ENCODE peak calls at places on chromosomes 2 and 18, in eight cellular contexts. U is psoas muscle, G is astrocyte of the spinal cord, P is colonic mucosa, H is tibial artery, Q is left ventricle myocardium inferior, Z is cardiac fibroblast, K is heart right ventricle. J is an unnamed sample.

GRCh38 chr2:73836141-73836943 is 7.6 kb downstream of the STAMBP start:
- DNase-seq in U (no peak), G (no peak), P (no peak), H (no peak), Q (peak), Z (no peak), K (peak), J (no peak)

GRCh38 chr18:183769-184168 is 25.4 kb downstream of the USP14 start:
- DNase-seq in U (no peak), G (peak), P (no peak), H (no peak), Q (no peak), Z (peak), K (no peak), J (no peak)

GRCh38 chr2:181456660-181457120 is 496 bp upstream of the ITGA4 start:
- DNase-seq in U (peak), G (no peak), P (peak), H (peak), Q (peak), Z (peak), K (peak), J (no peak)

GRCh38 chr2:42128731-42129486 is 40.2 kb upstream of the EML4 start:
- DNase-seq in U (no peak), G (peak), P (peak), H (no peak), Q (no peak), Z (peak), K (no peak), J (peak)

GRCh38 chr2:9398881-9399805 is 24.2 kb downstream of the ITGB1BP1 start:
- DNase-seq in U (no peak), G (no peak), P (no peak), H (peak), Q (no peak), Z (no peak), K (no peak), J (no peak)

GRCh38 chr18:10785798-10786197 is 260.0 kb downstream of the NAPG start:
- DNase-seq in U (no peak), G (no peak), P (no peak), H (no peak), Q (no peak), Z (no peak), K (no peak), J (no peak)

GRCh38 chr2:182767578-182767977 is 51.5 kb downstream of the DNAJC10 start:
- DNase-seq in U (no peak), G (peak), P (no peak), H (no peak), Q (no peak), Z (peak), K (no peak), J (no peak)

GRCh38 chr2:101991731-101992145 is at the start of gene IL1R2:
- DNase-seq in U (no peak), G (no peak), P (peak), H (peak), Q (peak), Z (no peak), K (no peak), J (no peak)

GRCh38 chr2:176494949-176495353 is 225.7 kb downstream of the MTX2 start:
- DNase-seq in U (peak), G (no peak), P (no peak), H (peak), Q (peak), Z (peak), K (peak), J (no peak)

GRCh38 chr18:25275414-25276001 is 76.5 kb downstream of the ZNF521 start:
- DNase-seq in U (no peak), G (no peak), P (no peak), H (no peak), Q (no peak), Z (peak), K (no peak), J (no peak)

GRCh38 chr18:48160622-48161021 is 230.2 kb upstream of the SMAD2 start:
- DNase-seq in U (no peak), G (no peak), P (no peak), H (no peak), Q (no peak), Z (no peak), K (no peak), J (no peak)
- H3K4me3 ChIP-seq in U (peak), G (peak), P (no peak), H (peak), Q (peak), Z (peak), K (no peak), J (no peak)

GRCh38 chr2:61543062-61543461 is 4.9 kb upstream of the XPO1 start:
- DNase-seq in U (no peak), G (no peak), P (no peak), H (no peak), Q (no peak), Z (no peak), K (no peak), J (no peak)
- TF ChIP-seq CTCF in U (no peak), G (no peak), P (no peak), H (no peak), Q (no peak), Z (no peak), K (no peak), J (no peak)

GRCh38 chr2:62423883-62424458 is 82.0 kb downstream of the TMEM17 start:
- DNase-seq in U (no peak), G (no peak), P (no peak), H (no peak), Q (no peak), Z (no peak), K (no peak), J (no peak)

GRCh38 chr2:62426005-62426912 is 79.7 kb downstream of the TMEM17 start:
- DNase-seq in U (peak), G (no peak), P (no peak), H (no peak), Q (no peak), Z (no peak), K (no peak), J (no peak)

GRCh38 chr2:62430146-62430545 is 75.8 kb downstream of the TMEM17 start:
- DNase-seq in U (no peak), G (no peak), P (no peak), H (no peak), Q (no peak), Z (no peak), K (no peak), J (no peak)

GRCh38 chr2:62424899-62425298 is 81.1 kb downstream of the TMEM17 start:
- DNase-seq in U (no peak), G (no peak), P (no peak), H (no peak), Q (no peak), Z (no peak), K (no peak), J (no peak)

DNA sequence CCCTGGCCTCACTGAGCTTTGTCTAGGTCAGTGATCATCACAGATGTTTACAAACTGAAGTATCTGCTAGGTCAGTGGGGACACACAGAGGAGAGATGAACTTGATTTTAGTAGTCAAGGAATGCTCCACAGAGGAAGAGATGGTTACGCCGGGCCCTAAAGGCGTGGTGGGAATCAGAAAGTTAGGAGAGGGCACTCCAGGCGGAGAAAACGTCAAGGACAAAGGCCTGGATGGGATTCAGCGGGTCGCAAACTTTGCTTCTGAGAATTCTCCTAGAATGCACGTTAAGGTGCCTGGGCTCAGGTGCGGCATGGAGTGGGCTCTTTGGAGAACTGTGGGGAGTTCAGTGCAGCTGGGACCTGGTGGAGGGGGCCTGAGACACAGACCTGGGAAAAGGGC is 78.8 kb downstream of the TMEM17 start:
- DNase-seq in U (no peak), G (no peak), P (no peak), H (no peak), Q (no peak), Z (no peak), K (no peak), J (no peak)
- H3K4me3 ChIP-seq in U (no peak), G (no peak), P (no peak), H (no peak), Q (no peak), Z (no peak), K (no peak), J (no peak)

GRCh38 chr18:33761363-33761762 is 183.3 kb downstream of the ASXL3 start:
- DNase-seq in U (no peak), G (peak), P (no peak), H (peak), Q (no peak), Z (peak), K (no peak), J (no peak)
- TF ChIP-seq CTCF in U (peak), G (peak), P (no peak), H (peak), Q (peak), Z (peak), K (peak), J (no peak)

DNA sequence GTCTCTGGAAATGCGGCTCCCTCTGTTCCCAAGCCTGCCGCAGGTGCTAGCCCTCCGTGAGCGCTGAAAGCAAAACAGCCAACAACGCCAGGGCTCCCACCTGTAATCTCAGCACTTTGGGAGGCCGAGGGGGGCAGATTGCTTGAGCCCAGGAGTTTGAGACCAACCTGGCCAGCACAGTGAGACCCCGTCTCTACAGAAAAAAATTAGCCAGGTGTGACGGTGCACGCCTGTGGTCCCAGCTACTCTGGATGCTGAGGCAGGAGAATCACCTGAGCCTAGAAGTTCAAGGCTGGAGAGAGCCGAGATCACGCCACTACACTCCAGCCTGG is 41.3 kb upstream of the PTMA start:
- DNase-seq in U (no peak), G (no peak), P (no peak), H (no peak), Q (no peak), Z (no peak), K (no peak), J (no peak)
- H3K4me3 ChIP-seq in U (peak), G (no peak), P (peak), H (peak), Q (peak), Z (peak), K (peak), J (peak)

DNA sequence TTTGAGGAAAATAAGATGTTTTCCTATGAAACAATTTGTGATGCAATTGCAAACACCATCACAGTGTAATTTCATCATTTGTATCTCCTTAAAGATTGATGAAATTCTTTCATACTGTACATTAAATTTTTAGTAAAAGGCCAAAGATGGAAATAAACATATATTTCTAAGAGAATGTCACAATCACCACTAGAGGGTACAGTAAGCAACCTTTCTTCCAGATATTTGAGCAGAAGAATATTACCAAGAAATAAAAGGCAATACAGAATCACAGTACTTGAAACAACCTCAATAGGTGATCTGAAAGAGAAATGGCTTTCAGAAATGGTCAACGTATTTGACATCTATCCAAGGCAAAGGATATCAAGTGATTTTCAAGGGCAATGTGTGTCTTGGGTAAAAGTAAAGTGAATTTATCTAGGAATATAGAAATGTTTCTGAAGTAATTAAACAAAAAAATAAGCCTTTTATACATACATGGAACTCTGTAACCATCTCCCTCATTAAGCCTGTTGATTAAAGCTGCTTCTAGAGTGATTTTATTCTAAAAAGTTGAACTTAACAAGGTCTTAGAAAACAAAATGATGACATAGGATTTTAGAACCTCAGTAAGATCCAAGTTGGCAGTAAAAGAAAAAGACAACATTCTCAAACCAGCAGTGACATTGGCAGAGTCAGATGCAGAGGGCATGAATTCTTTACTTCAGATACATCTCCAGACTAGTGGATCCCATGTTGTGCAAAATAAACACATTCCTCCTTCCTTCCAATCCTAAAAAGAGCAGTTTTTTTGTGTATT is 90.3 kb upstream of the SESTD1 start:
- DNase-seq in U (no peak), G (peak), P (no peak), H (no peak), Q (no peak), Z (peak), K (no peak), J (no peak)
- TF ChIP-seq CTCF in U (peak), G (peak), P (no peak), H (no peak), Q (no peak), Z (peak), K (no peak), J (peak)

DNA sequence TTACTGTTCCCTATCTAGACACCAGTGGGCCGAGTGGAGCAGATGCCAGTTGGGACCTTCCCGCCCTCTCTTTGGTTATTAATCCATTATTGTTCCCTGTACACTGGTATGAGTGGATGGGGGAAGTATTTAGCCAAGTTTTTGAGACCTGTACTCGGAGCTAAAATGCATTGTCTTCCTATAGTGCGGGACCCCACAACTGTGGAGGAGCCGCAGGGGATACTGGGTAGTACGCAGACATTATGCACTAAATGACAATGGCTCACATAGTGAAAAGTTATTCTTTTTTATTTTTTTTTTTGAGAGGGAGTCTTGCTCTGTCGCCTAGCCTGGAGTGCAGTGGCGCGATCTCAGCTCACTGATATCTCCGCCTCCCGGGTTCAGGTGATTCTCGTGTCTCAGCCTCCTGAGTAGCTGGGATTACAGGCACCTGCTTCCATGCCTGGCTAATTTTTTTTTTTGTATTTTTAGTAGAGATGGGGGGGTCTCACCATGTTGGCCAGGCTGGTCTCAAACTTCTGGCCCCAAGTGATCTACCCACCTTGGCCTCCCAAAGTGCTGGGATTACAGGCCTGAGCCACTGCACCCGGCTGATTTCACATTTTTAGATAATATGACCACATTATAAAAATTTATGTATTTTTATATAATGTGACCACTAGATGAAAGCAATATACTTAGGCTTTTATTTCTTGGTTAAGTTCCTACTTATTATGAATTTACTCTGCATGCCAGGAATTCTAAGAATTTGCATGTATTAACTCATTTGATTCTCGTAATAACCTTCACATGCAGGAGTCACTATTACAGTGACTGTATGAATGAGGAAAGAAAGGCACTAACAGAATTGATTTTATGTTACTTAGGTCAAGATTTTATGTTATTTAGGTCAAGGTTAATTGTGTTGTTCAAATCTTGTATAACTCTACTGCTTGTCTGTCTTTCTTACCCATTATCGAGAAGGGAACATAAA is 25.9 kb upstream of the CASP8 start:
- DNase-seq in U (no peak), G (no peak), P (no peak), H (no peak), Q (no peak), Z (no peak), K (no peak), J (no peak)
- H3K4me3 ChIP-seq in U (peak), G (no peak), P (peak), H (peak), Q (peak), Z (no peak), K (peak), J (no peak)

GRCh38 chr2:215447673-215448081 is 11.8 kb upstream of the FN1 start:
- DNase-seq in U (no peak), G (no peak), P (no peak), H (no peak), Q (no peak), Z (no peak), K (no peak), J (no peak)

GRCh38 chr2:215450188-215451011 is 14.5 kb upstream of the FN1 start:
- DNase-seq in U (no peak), G (no peak), P (no peak), H (no peak), Q (no peak), Z (no peak), K (no peak), J (no peak)

GRCh38 chr2:215454519-215454918 is 18.7 kb upstream of the FN1 start:
- DNase-seq in U (no peak), G (peak), P (no peak), H (no peak), Q (no peak), Z (peak), K (no peak), J (no peak)

GRCh38 chr2:215451012-215451756 is 15.3 kb upstream of the FN1 start:
- DNase-seq in U (no peak), G (peak), P (no peak), H (no peak), Q (no peak), Z (peak), K (no peak), J (no peak)

GRCh38 chr2:215452725-215453124 is 16.9 kb upstream of the FN1 start:
- DNase-seq in U (no peak), G (no peak), P (no peak), H (no peak), Q (no peak), Z (no peak), K (no peak), J (no peak)
- TF ChIP-seq CTCF in U (no peak), G (no peak), P (no peak), H (no peak), Q (no peak), Z (no peak), K (no peak), J (no peak)

GRCh38 chr2:197575987-197576386 is 60.1 kb downstream of the MOB4 start:
- DNase-seq in U (peak), G (peak), P (no peak), H (peak), Q (no peak), Z (peak), K (no peak), J (no peak)
- H3K4me3 ChIP-seq in U (no peak), G (no peak), P (no peak), H (no peak), Q (no peak), Z (no peak), K (no peak), J (no peak)

GRCh38 chr2:94986392-94986963 is 39.0 kb upstream of the MAL start:
- DNase-seq in U (no peak), G (peak), P (peak), H (no peak), Q (no peak), Z (peak), K (no peak), J (peak)
- TF ChIP-seq CTCF in U (peak), G (peak), P (peak), H (peak), Q (peak), Z (peak), K (peak), J (peak)

J was measured in AG09309.